ENCODE peak calls at places on chromosome 3, in five cellular contexts. L is lower leg skin; X is heart left ventricle; O is nephron progenitor cell; S is CD8-positive, alpha-beta T cell. W is an unnamed sample.

GRCh38 chr3:10777627-10778026 is 38.4 kb upstream of the SLC6A11 start:
- DNase-seq in L (no peak), X (no peak), O (no peak), S (no peak), W (no peak)

GRCh38 chr3:75048650-75049049 is 434.2 kb upstream of the CNTN3 start:
- DNase-seq in L (no peak), X (no peak), O (no peak), S (no peak), W (no peak)

GRCh38 chr3:190017575-190018288 is 103.0 kb downstream of the P3H2 start:
- DNase-seq in L (no peak), X (no peak), O (no peak), S (no peak), W (peak; percentile 61)

GRCh38 chr3:37907906-37908305 is 46.2 kb downstream of the CTDSPL start:
- DNase-seq in L (no peak), X (no peak), O (no peak), S (no peak), W (no peak)

GRCh38 chr3:194137314-194138097 is 1.6 kb downstream of the HES1 start:
- DNase-seq in L (peak; percentile 92), X (peak; percentile 74), O (peak; percentile 66), S (peak; percentile 45), W (peak; percentile 90)

GRCh38 chr3:129695203-129695602 is 88.7 kb upstream of the PLXND1 start:
- DNase-seq in L (no peak), X (no peak), O (no peak), S (no peak), W (no peak)

GRCh38 chr3:50662408-50662807 is 12.3 kb upstream of the DOCK3 start:
- DNase-seq in L (peak; percentile 54), X (peak; percentile 10), O (no peak), S (no peak), W (no peak)

GRCh38 chr3:184757010-184757651 is 45.3 kb upstream of the MAGEF1 start:
- DNase-seq in L (peak; percentile 92), X (peak; percentile 74), O (peak; percentile 45), S (no peak), W (no peak)

GRCh38 chr3:120622870-120623718 is 27.0 kb downstream of the NDUFB4 start:
- DNase-seq in L (no peak), X (no peak), O (peak; percentile 53), S (no peak), W (peak; percentile 27)

GRCh38 chr3:41198526-41198925 is 779 bp upstream of the CTNNB1 start:
- DNase-seq in L (peak; percentile 86), X (peak; percentile 39), O (no peak), S (peak; percentile 31), W (no peak)

GRCh38 chr3:144324061-144324460 is 352.4 kb downstream of the DIPK2A start:
- DNase-seq in L (no peak), X (no peak), O (no peak), S (no peak), W (peak; percentile 78)

GRCh38 chr3:164550857-164551256 is 527.4 kb downstream of the SI start:
- DNase-seq in L (no peak), X (no peak), O (no peak), S (no peak), W (no peak)
- TF ChIP-seq CTCF in L (no peak), X (no peak), O (peak; percentile 16), S (no peak), W (peak; percentile 31)

GRCh38 chr3:25831578-25831977 is 41.7 kb downstream of the OXSM start:
- DNase-seq in L (no peak), X (no peak), O (no peak), S (no peak), W (no peak)
- TF ChIP-seq CTCF in L (no peak), X (no peak), O (peak; percentile 15), S (no peak), W (no peak)

GRCh38 chr3:89571707-89572106 is 464.3 kb downstream of the EPHA3 start:
- DNase-seq in L (no peak), X (peak; percentile 37), O (no peak), S (no peak), W (no peak)
- TF ChIP-seq CTCF in L (no peak), X (no peak), O (no peak), S (no peak), W (no peak)

DNA sequence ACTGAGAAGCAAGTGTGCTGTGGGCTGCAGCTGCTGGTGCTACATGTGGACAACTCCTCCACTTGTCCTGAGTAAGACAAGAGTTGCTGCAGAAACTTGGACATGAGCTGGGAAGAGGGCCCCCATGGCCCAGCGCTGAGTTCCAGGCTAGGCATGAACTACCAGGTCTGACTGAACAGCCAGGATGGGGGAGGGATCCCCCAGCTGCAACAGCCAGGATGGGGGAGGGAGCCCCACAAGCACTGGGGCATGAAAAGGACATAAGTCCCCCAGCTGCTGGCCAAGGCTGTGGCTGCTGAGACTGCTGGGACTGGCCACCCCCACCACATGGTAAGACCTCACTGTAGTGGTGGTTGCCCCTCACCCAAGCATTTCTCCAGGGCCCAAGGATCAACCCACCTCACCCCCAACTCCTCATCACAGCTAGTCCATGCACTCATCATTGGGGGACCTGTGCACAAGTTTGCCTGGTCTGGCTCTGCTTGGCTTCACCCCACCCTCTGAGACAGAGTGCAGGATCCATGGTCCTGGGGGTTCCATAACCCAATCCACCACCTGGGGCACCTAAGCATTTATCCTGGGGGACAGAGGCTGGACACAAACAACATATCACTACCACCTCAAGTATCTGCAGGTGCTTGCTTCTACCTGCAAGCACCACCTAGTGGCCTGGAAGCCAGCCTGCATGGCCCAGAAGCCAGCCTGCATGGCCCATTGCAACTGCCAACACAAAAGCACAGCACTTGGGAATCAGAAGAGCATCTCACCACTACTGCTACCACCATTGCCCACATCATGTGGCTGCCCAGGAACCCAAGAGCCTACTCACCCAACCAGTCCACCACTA is 84.5 kb upstream of the STT3B start:
- DNase-seq in L (no peak), X (no peak), O (no peak), S (peak; percentile 29), W (peak; percentile 40)
- TF ChIP-seq CTCF in L (no peak), X (no peak), O (no peak), S (no peak), W (peak; percentile 61)

DNA sequence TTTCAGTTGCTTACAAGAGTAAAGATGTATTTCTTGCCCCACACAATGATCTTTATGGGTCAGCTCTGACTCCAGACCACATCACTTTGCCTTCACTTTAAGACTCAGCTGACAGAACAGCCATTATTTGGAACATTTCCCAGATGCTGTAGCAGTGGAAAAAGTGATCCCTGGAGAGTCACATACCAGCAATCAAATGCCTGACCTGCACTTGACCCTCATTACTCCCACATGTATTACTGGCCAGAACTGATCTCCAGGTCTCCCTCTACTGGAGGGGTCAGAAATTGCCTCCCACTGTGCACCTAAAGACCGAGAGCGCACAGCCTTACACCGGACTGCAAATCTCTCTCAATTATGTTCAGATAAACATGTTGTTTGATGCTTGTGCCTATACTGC is 88.6 kb upstream of the ZNF385D start:
- DNase-seq in L (no peak), X (peak; percentile 73), O (peak; percentile 22), S (no peak), W (peak; percentile 39)
- TF ChIP-seq CTCF in L (no peak), X (peak; percentile 56), O (peak; percentile 30), S (no peak), W (no peak)

GRCh38 chr3:161558256-161558655 is 61.6 kb downstream of the OTOL1 start:
- DNase-seq in L (no peak), X (no peak), O (no peak), S (no peak), W (no peak)

GRCh38 chr3:161556533-161556932 is 59.9 kb downstream of the OTOL1 start:
- DNase-seq in L (no peak), X (no peak), O (no peak), S (no peak), W (no peak)

GRCh38 chr3:161559177-161559998 is 62.8 kb downstream of the OTOL1 start:
- DNase-seq in L (no peak), X (no peak), O (peak; percentile 21), S (no peak), W (peak; percentile 50)

GRCh38 chr3:161557751-161558150 is 61.1 kb downstream of the OTOL1 start:
- DNase-seq in L (no peak), X (no peak), O (no peak), S (no peak), W (no peak)

GRCh38 chr3:161560006-161560637 is 63.5 kb downstream of the OTOL1 start:
- DNase-seq in L (peak; percentile 82), X (no peak), O (peak; percentile 65), S (no peak), W (peak; percentile 78)
- TF ChIP-seq CTCF in L (no peak), X (peak; percentile 36), O (peak; percentile 69), S (no peak), W (peak; percentile 98)